ENCODE peak calls at places on chromosome 4, in eight cellular contexts. F, N, H, Q, D, O, S and K are unnamed samples.

GRCh38 chr4:64200001-64200555 is 209.2 kb downstream of the TECRL start:
- DNase-seq in F (peak; percentile 58), N (no peak), H (no peak), Q (no peak), D (no peak), O (no peak), S (no peak), K (no peak)

GRCh38 chr4:88445252-88445651 is 11.7 kb upstream of the HERC5 start:
- DNase-seq in F (peak; percentile 48), N (no peak), H (no peak), Q (no peak), D (no peak), O (no peak), S (no peak), K (no peak)

GRCh38 chr4:16692021-16692420 is 206.4 kb downstream of the LDB2 start:
- DNase-seq in F (peak; percentile 60), N (no peak), H (no peak), Q (no peak), D (no peak), O (no peak), S (no peak), K (no peak)

GRCh38 chr4:26821677-26822503 is 38.8 kb upstream of the STIM2 start:
- DNase-seq in F (peak; percentile 7), N (no peak), H (no peak), Q (no peak), D (no peak), O (no peak), S (no peak), K (no peak)

GRCh38 chr4:54498661-54499111 is 159.1 kb upstream of the KIT start:
- DNase-seq in F (peak; percentile 90), N (no peak), H (no peak), Q (no peak), D (no peak), O (no peak), S (no peak), K (no peak)

GRCh38 chr4:168569066-168569908 is 72.4 kb downstream of the PALLD start:
- DNase-seq in F (no peak), N (no peak), H (peak; percentile 45), Q (peak; percentile 7), D (no peak), O (no peak), S (peak; percentile 92), K (no peak)

GRCh38 chr4:165005352-165005751 is 26.4 kb upstream of the TRIM60 start:
- DNase-seq in F (no peak), N (no peak), H (no peak), Q (no peak), D (no peak), O (no peak), S (no peak), K (no peak)

GRCh38 chr4:140308366-140309123 is 64.9 kb upstream of the SCOC start:
- DNase-seq in F (no peak), N (peak; percentile 24), H (peak; percentile 52), Q (no peak), D (no peak), O (no peak), S (peak; percentile 51), K (no peak)

GRCh38 chr4:186029731-186030421 is 39.1 kb upstream of the TLR3 start:
- DNase-seq in F (no peak), N (no peak), H (peak; percentile 50), Q (no peak), D (no peak), O (no peak), S (peak; percentile 83), K (peak; percentile 33)

GRCh38 chr4:26860922-26861433 is 337 bp downstream of the STIM2 start:
- DNase-seq in F (peak; percentile 19), N (peak; percentile 74), H (peak; percentile 34), Q (peak; percentile 56), D (peak; percentile 37), O (peak; percentile 45), S (no peak), K (peak; percentile 49)